ENCODE peak calls at places on chromosome 2, in seven cellular contexts. Q, N, B, X, E, O and H are unnamed samples.
A peak's percentile ranks its signal among the peaks of the same experiment; 100 is the strongest.

GRCh38 chr2:223099561-223099960 is 47.6 kb downstream of the KCNE4 start:
- DNase-seq in E (no peak), N (no peak), B (no peak), X (no peak), O (no peak), Q (no peak), H (no peak)

GRCh38 chr2:118309201-118310015 is 221.1 kb downstream of the INSIG2 start:
- DNase-seq in N (no peak), X (no peak), E (no peak), O (no peak), B (no peak), Q (no peak), H (no peak)

GRCh38 chr2:101108357-101108756 is 42.8 kb downstream of the TBC1D8 start:
- DNase-seq in X (no peak), E (no peak), N (no peak), B (no peak), O (no peak), Q (no peak), H (no peak)

GRCh38 chr2:40511661-40512213 is 59.8 kb upstream of the SLC8A1 start:
- DNase-seq in B (peak; percentile 56), O (peak; percentile 80), N (no peak), X (peak; percentile 14), E (peak; percentile 8), Q (no peak), H (peak; percentile 74)

GRCh38 chr2:26298638-26299393 is 47.1 kb upstream of the SELENOI start:
- DNase-seq in X (peak; percentile 23), N (no peak), E (peak; percentile 47), B (no peak), O (peak; percentile 84), Q (no peak), H (no peak)

GRCh38 chr2:112920923-112921532 is 10.1 kb downstream of the IL37 start:
- DNase-seq in E (no peak), Q (no peak), B (no peak), O (no peak), X (no peak), N (no peak), H (no peak)

GRCh38 chr2:231627384-231628156 is 34.9 kb downstream of the TEX44 start:
- DNase-seq in Q (no peak), E (peak; percentile 15), N (no peak), X (no peak), O (no peak), B (no peak), H (no peak)

GRCh38 chr2:144517825-144518699 is 1.9 kb downstream of the ZEB2 start:
- DNase-seq in N (no peak), X (no peak), Q (no peak), O (no peak), B (no peak), E (peak; percentile 53), H (no peak)

GRCh38 chr2:33521791-33522281 is 45.4 kb downstream of the RASGRP3 start:
- DNase-seq in X (no peak), O (no peak), E (no peak), N (no peak), B (no peak), Q (no peak), H (no peak)

GRCh38 chr2:107215764-107216398 is 329.9 kb upstream of the ST6GAL2 start:
- DNase-seq in B (no peak), X (no peak), N (no peak), Q (no peak), O (no peak), E (no peak), H (no peak)

GRCh38 chr2:214876815-214877214 is 67.3 kb upstream of the BARD1 start:
- DNase-seq in Q (no peak), B (no peak), O (no peak), X (no peak), E (no peak), N (no peak), H (no peak)

GRCh38 chr2:130737592-130737991 is 8.7 kb downstream of the GPR148 start:
- DNase-seq in Q (no peak), O (no peak), N (no peak), X (no peak), E (no peak), B (no peak), H (no peak)

GRCh38 chr2:239368906-239369584 is 31.8 kb downstream of the HDAC4 start:
- DNase-seq in B (no peak), N (no peak), E (no peak), O (peak; percentile 75), X (no peak), Q (peak; percentile 45), H (no peak)

GRCh38 chr2:28927878-28928277 is 33.4 kb downstream of the WDR43 start:
- DNase-seq in O (no peak), E (no peak), X (no peak), N (no peak), Q (no peak), B (no peak), H (no peak)

GRCh38 chr2:189163889-189164288 is 15.7 kb downstream of the COL5A2 start:
- DNase-seq in E (no peak), O (no peak), Q (no peak), X (no peak), B (no peak), N (no peak), H (no peak)

GRCh38 chr2:193537531-193537930 is 1342.8 kb upstream of the TMEFF2 start:
- DNase-seq in X (no peak), N (no peak), Q (no peak), E (no peak), B (no peak), O (no peak), H (no peak)

GRCh38 chr2:110980613-110981062 is 140.1 kb upstream of the BCL2L11 start:
- DNase-seq in X (no peak), B (no peak), N (no peak), O (no peak), Q (no peak), E (peak; percentile 17), H (no peak)
- TF ChIP-seq POLR2AphosphoS5 in X (no peak), B (no peak), N (no peak), O (no peak), Q (no peak), E (no peak), H (no peak)

GRCh38 chr2:120477831-120478481 is 132.0 kb downstream of the INHBB start:
- DNase-seq in B (no peak), X (no peak), N (no peak), Q (no peak), O (peak; percentile 49), E (no peak), H (no peak)

GRCh38 chr2:120480346-120480902 is 134.5 kb downstream of the INHBB start:
- DNase-seq in N (no peak), B (no peak), X (no peak), E (no peak), O (peak; percentile 12), Q (no peak), H (no peak)

GRCh38 chr2:120474486-120474885 is 128.6 kb downstream of the INHBB start:
- DNase-seq in O (peak; percentile 20), X (no peak), N (no peak), E (no peak), Q (no peak), B (peak; percentile 43), H (no peak)

GRCh38 chr2:120476141-120476540 is 130.2 kb downstream of the INHBB start:
- DNase-seq in X (no peak), N (no peak), O (peak; percentile 48), B (peak; percentile 49), E (no peak), Q (no peak), H (no peak)

GRCh38 chr2:120477198-120477597 is 131.3 kb downstream of the INHBB start:
- DNase-seq in B (peak; percentile 31), N (no peak), O (peak; percentile 53), E (no peak), X (no peak), Q (no peak), H (no peak)
- H3K27me3 ChIP-seq in B (no peaks in the 10 kb centered on the region), N (peaks cover 8% of the 10 kb centered on the region), O (no peaks in the 10 kb centered on the region), E (peaks cover 18% of the 10 kb centered on the region), X (no peaks in the 10 kb centered on the region), Q (no peaks in the 10 kb centered on the region), H (no peaks in the 10 kb centered on the region)

GRCh38 chr2:73253400-73253799 is 19.3 kb downstream of the CCT7 start:
- DNase-seq in B (no peak), Q (no peak), O (no peak), E (no peak), N (no peak), X (no peak), H (no peak)

GRCh38 chr2:73252238-73253027 is 18.3 kb downstream of the CCT7 start:
- DNase-seq in Q (no peak), B (no peak), E (no peak), X (no peak), O (no peak), N (no peak), H (no peak)

GRCh38 chr2:73254343-73255006 is 20.4 kb downstream of the CCT7 start:
- DNase-seq in X (no peak), N (no peak), E (no peak), Q (no peak), O (no peak), B (no peak), H (no peak)

GRCh38 chr2:73255007-73255644 is 21.0 kb downstream of the CCT7 start:
- DNase-seq in B (no peak), N (no peak), Q (no peak), O (no peak), X (no peak), E (no peak), H (no peak)

GRCh38 chr2:73253901-73254300 is 19.8 kb downstream of the CCT7 start:
- DNase-seq in E (no peak), B (no peak), O (no peak), X (no peak), Q (no peak), N (no peak), H (peak; percentile 70)
- TF ChIP-seq POLR2AphosphoS5 in E (no peak), B (no peak), O (no peak), X (no peak), Q (no peak), N (no peak), H (peak; percentile 36)

GRCh38 chr2:65430515-65431416 is 1.6 kb downstream of the SPRED2 start:
- DNase-seq in Q (no peak), B (peak; percentile 78), O (peak; percentile 81), N (peak; percentile 75), X (peak; percentile 68), E (peak; percentile 56), H (peak; percentile 74)
- H3K27me3 ChIP-seq in Q (no peaks in the 10 kb centered on the region), B (no peaks in the 10 kb centered on the region), O (no peaks in the 10 kb centered on the region), N (no peaks in the 10 kb centered on the region), X (no peaks in the 10 kb centered on the region), E (peaks cover 63% of the 10 kb centered on the region), H (no peaks in the 10 kb centered on the region)